ENCODE peak calls at places on chromosomes 11 and 22, in four cellular contexts. S is HepG2, P is HEK293T, K is K562. O is an unnamed sample.

GRCh38 chr11:62062223-62062861 is 61.5 kb upstream of the INCENP start:
- DNase-seq in P (no peak), S (no peak), K (no peak), O (no peak)

GRCh38 chr11:2586091-2586792 is 113.6 kb downstream of the KCNQ1OT1 start:
- DNase-seq in K (no peak), P (no peak), S (no peak), O (no peak)

GRCh38 chr11:14270690-14271542 is 88.1 kb downstream of the RRAS2 start:
- DNase-seq in P (no peak), K (peak), S (no peak), O (peak)

GRCh38 chr11:67264260-67264659 is 2.0 kb upstream of the GRK2 start:
- DNase-seq in S (no peak), K (no peak), P (no peak), O (no peak)

GRCh38 chr11:128451651-128452470 is 135.5 kb downstream of the ETS1 start:
- DNase-seq in P (no peak), K (no peak), S (peak), O (no peak)

GRCh38 chr22:35522571-35523149 is 18.0 kb upstream of the RASD2 start:
- DNase-seq in S (no peak), K (no peak), P (no peak), O (no peak)

GRCh38 chr11:117932987-117933386 is 3.8 kb upstream of the TMPRSS13 start:
- DNase-seq in P (no peak), S (no peak), K (no peak), O (no peak)

GRCh38 chr11:116725434-116726221 is 47.2 kb downstream of the BUD13 start:
- DNase-seq in P (no peak), K (no peak), S (no peak), O (no peak)

GRCh38 chr11:3162410-3163240 is 2.5 kb downstream of the OSBPL5 start:
- DNase-seq in K (no peak), S (no peak), P (no peak), O (no peak)

GRCh38 chr11:95517453-95517852 is 272.1 kb downstream of the FAM76B start:
- DNase-seq in K (no peak), S (no peak), P (no peak), O (no peak)

GRCh38 chr22:34973016-34973415 is 92.9 kb upstream of the ISX start:
- DNase-seq in S (no peak), K (no peak), P (no peak), O (no peak)

GRCh38 chr22:37484115-37485005 is 1.8 kb downstream of the MFNG start:
- DNase-seq in K (no peak), S (no peak), P (no peak), O (peak)

DNA sequence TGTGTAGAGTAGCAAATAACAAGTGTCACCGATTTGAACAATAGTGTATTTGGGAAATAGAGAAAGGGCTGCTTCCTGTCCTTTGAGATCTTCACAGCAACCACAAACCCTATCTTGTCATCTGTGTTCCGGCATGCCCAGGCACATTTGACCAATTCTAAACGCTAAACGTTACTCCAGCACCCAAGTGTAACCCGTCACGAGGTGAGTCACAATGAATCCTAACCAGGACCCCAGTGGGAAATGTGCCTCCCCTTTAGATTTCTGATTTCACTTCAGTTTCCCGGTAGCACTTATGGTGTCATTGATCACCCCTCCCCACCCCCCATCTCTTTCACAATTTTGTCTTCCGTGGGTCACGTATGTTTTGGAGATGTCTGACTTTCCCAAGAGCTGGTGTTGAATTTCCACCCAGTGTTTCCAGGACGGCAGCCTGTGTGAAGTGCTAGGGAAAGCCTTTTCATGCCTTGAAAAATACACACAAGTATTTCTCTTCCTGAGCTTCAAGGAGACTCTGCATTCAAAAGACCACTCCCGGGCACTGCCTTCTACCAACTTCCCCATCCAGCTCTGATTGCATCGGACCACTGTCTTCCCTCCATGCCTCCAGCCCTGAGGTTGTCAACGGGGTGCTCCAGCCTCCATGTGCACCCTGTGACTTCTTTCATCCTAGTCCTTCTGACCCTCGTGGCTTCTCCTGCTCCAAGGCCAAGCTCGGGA is 10.5 kb upstream of the C11orf24 start:
- DNase-seq in P (no peak), K (peak), S (no peak), O (peak)
- TF ChIP-seq BHLHE40 in P (no peak), K (peak), S (no peak), O (peak)

GRCh38 chr22:19238900-19239299 is 52.6 kb downstream of the CLTCL1 start:
- DNase-seq in S (no peak), K (no peak), P (no peak), O (no peak)
- TF ChIP-seq SP1 in S (no peak), K (no peak), P (no peak), O (no peak)

GRCh38 chr11:75430692-75431532 is 2.1 kb downstream of the KLHL35 start:
- DNase-seq in S (no peak), P (no peak), K (no peak), O (no peak)

GRCh38 chr11:75428989-75429640 is 3.9 kb downstream of the KLHL35 start:
- DNase-seq in S (no peak), K (no peak), P (no peak), O (no peak)

GRCh38 chr11:75429641-75429901 is 3.4 kb downstream of the KLHL35 start:
- DNase-seq in K (no peak), P (no peak), S (no peak), O (no peak)

GRCh38 chr11:75431533-75432525 is 1.2 kb downstream of the KLHL35 start:
- DNase-seq in P (no peak), K (no peak), S (no peak), O (no peak)

DNA sequence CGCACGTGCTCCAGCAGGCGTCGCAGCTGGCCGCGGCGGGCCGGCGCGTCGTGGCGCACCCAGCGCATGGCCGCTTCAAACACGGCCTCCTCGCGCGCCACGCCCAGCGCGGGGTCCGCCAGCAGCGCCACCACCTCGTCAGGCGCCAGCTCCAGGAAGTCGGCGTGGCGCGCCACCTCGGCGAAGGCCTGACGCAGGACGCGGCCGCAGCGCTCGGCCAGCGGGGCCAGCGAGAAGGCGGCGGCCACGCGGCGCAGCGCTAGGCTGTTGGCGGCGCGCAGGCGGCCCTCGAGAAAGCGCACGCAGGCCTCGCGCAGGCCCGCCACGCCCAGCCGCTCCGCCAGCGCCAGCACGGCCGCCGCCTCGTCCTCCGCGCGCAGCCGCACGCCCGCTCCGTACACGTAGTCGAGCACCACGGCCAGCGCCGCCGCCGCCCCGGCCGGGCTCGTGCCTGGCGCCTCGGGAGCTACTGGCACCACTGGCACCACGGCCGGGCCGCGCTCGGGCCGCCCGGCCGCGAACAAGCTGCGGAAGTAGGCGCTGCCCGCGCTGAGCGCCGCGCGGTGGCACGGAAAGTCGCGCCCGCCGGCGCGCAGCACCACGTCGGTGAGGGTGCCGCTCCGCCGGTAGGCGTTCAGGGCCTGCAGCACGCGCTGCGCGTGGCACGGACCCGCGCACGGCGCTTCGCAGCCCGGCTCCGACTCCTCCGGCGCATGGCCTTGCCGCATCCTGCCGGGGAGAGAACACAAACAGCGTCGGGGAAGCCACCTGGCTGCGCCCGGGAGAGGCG is 2.9 kb downstream of the KLHL35 start:
- DNase-seq in K (no peak), S (no peak), P (no peak), O (no peak)
- TF ChIP-seq BHLHE40 in K (no peak), S (no peak), P (no peak), O (no peak)

GRCh38 chr22:50304528-50305392 is 2.7 kb downstream of the PLXNB2 start:
- DNase-seq in S (no peak), K (peak), P (no peak), O (no peak)
- TF ChIP-seq SP1 in S (no peak), K (no peak), P (no peak), O (no peak)